ENCODE peak calls at places on chromosomes 1 and 21, in eight cellular contexts. X is OCI-LY7; R is psoas muscle; N is CD4-positive, alpha-beta T cell; T is GM13976; M is H9; J is prostate gland; B is body of pancreas. Z is an unnamed sample.

GRCh38 chr21:44199448-44199847 is 41.3 kb downstream of the ICOSLG start:
- DNase-seq in N (no peak), J (no peak), T (peak; percentile 5), R (no peak), X (peak; percentile 37), B (no peak), M (peak; percentile 68), Z (no peak)

GRCh38 chr1:85224734-85225623 is 24.2 kb upstream of the SYDE2 start:
- DNase-seq in M (peak; percentile 82), B (peak; percentile 92), J (peak; percentile 67), T (no peak), R (no peak), N (no peak), X (no peak), Z (no peak)

GRCh38 chr1:153070243-153070642 is 1.2 kb downstream of the SPRR2B start:
- DNase-seq in J (no peak), B (no peak), N (no peak), R (no peak), X (no peak), M (no peak), T (no peak), Z (no peak)

GRCh38 chr1:156645058-156645457 is 3.1 kb downstream of the BCAN start:
- DNase-seq in M (no peak), J (no peak), B (no peak), R (no peak), X (no peak), T (no peak), N (no peak), Z (no peak)

GRCh38 chr21:42456457-42456856 is 39.6 kb downstream of the RSPH1 start:
- DNase-seq in J (no peak), M (no peak), T (no peak), N (peak; percentile 32), X (no peak), R (no peak), B (no peak), Z (no peak)

GRCh38 chr1:212413902-212414327 is 771 bp downstream of the PACC1 start:
- DNase-seq in T (peak; percentile 57), B (no peak), R (no peak), M (peak; percentile 30), N (no peak), J (no peak), X (no peak), Z (no peak)

GRCh38 chr1:12285496-12286143 is 55.8 kb downstream of the VPS13D start:
- DNase-seq in M (no peak), X (no peak), N (no peak), B (no peak), T (no peak), R (no peak), J (no peak), Z (no peak)

GRCh38 chr1:111762332-111762731 is 6.6 kb downstream of the DDX20 start:
- DNase-seq in R (no peak), J (no peak), X (no peak), M (no peak), N (no peak), T (no peak), B (no peak), Z (no peak)

GRCh38 chr1:153932071-153932592 is 9.4 kb upstream of the GATAD2B start:
- DNase-seq in M (no peak), X (no peak), B (no peak), R (no peak), J (no peak), N (no peak), T (no peak), Z (no peak)

GRCh38 chr1:110258734-110259133 is 48.6 kb downstream of the KCNC4 start:
- DNase-seq in M (no peak), T (no peak), J (no peak), N (no peak), B (no peak), X (no peak), R (no peak), Z (no peak)

GRCh38 chr1:6234502-6235295 is 1.1 kb downstream of the ICMT start:
- DNase-seq in X (peak; percentile 32), N (no peak), J (no peak), R (peak; percentile 49), M (no peak), T (no peak), B (no peak), Z (no peak)

GRCh38 chr1:212791676-212792395 is at the start of the genes NSL1 and TATDN3:
- DNase-seq in X (peak; percentile 94), T (peak; percentile 85), R (peak; percentile 94), N (peak; percentile 93), J (peak; percentile 78), M (peak; percentile 93), B (peak; percentile 89), Z (peak; percentile 53)

GRCh38 chr21:46323227-46323709 is 402 bp downstream of the C21orf58 start:
- DNase-seq in R (no peak), X (peak; percentile 58), B (peak; percentile 8), N (peak; percentile 3), T (no peak), M (no peak), J (no peak), Z (no peak)

GRCh38 chr1:14602131-14602530 is 3.6 kb downstream of the KAZN start:
- DNase-seq in R (peak; percentile 61), N (no peak), J (no peak), T (no peak), M (no peak), X (no peak), B (peak; percentile 53), Z (no peak)

GRCh38 chr1:170521818-170522217 is 10.1 kb upstream of the GORAB start:
- DNase-seq in B (no peak), R (no peak), M (no peak), T (no peak), X (no peak), J (no peak), N (no peak), Z (no peak)

GRCh38 chr1:233281711-233282581 is 13.6 kb downstream of the PCNX2 start:
- DNase-seq in J (no peak), X (peak; percentile 16), T (peak; percentile 33), N (peak; percentile 11), B (peak; percentile 8), M (no peak), R (no peak), Z (no peak)

GRCh38 chr1:61424382-61424781 is 300.6 kb downstream of the TM2D1 start:
- DNase-seq in N (no peak), T (no peak), R (no peak), J (no peak), B (no peak), M (no peak), X (no peak), Z (no peak)

GRCh38 chr1:27057801-27058647 is 45.4 kb upstream of the TENT5B start:
- DNase-seq in M (peak; percentile 77), X (no peak), T (no peak), N (no peak), B (no peak), J (no peak), R (no peak), Z (no peak)

GRCh38 chr1:153962088-153963029 is 978 bp downstream of the SLC39A1 start:
- DNase-seq in M (no peak), B (peak; percentile 68), R (peak; percentile 78), J (peak; percentile 59), X (no peak), T (no peak), N (no peak), Z (no peak)

GRCh38 chr1:7366286-7366954 is 404.7 kb upstream of the VAMP3 start:
- DNase-seq in X (no peak), B (no peak), J (no peak), T (no peak), M (no peak), R (no peak), N (no peak), Z (no peak)

GRCh38 chr1:7365706-7366105 is 405.4 kb upstream of the VAMP3 start:
- DNase-seq in J (no peak), X (no peak), N (no peak), M (no peak), R (no peak), T (no peak), B (no peak), Z (no peak)

GRCh38 chr1:7363481-7363880 is 407.6 kb upstream of the VAMP3 start:
- DNase-seq in J (no peak), X (no peak), B (no peak), M (no peak), T (no peak), N (no peak), R (no peak), Z (no peak)

GRCh38 chr1:7369866-7370265 is 401.2 kb upstream of the VAMP3 start:
- DNase-seq in R (no peak), J (no peak), M (no peak), T (no peak), B (no peak), X (no peak), N (no peak), Z (no peak)

DNA sequence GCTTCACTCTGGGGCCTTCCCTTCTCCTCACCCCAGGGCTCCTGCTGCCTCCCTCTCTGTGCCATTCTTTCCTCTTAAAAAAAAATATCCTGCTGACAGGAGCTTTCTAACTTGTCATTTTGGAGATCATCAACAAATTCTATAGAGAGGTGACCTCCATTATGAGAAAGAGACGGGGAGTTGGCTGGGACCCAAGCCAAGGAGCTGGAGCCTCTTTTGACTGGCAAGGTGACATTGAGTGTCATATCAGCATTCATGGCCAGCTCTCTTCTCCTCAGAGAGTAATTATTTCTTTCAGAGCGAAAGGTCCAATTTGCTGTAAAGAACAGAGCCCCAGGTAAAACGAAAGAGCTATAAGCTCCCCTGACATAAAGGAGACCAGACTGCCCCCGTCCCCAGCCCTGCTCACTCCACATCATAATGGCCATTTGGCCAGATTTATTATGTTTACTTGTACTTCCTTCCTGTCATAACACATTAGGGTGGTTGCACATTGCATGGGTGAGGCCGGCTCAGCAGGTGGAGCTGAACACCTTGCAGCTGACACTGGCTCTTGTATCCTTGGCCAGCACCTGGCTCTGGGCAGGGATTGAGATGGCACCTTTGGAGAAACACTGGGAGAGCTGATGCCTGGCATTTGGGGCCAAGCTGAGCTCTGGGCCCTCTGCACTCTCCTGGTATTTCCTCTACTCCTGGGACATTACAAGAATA is 404.0 kb upstream of the VAMP3 start:
- DNase-seq in X (no peak), R (no peak), J (peak; percentile 24), B (no peak), T (no peak), N (no peak), M (no peak), Z (no peak)
- TF ChIP-seq CTCF in X (no peak), R (no peak), J (no peak), B (no peak), T (no peak), N (no peak), M (no peak), Z (no peak)

GRCh38 chr1:41038110-41038509 is 16.6 kb upstream of the SLFNL1 start:
- DNase-seq in R (no peak), M (no peak), N (no peak), T (no peak), X (no peak), J (no peak), B (no peak), Z (no peak)
- TF ChIP-seq CTCF in R (no peak), M (peak; percentile 37), N (no peak), T (no peak), X (no peak), J (no peak), B (no peak), Z (no peak)

GRCh38 chr1:62833529-62833928 is 49.6 kb downstream of the ATG4C start:
- DNase-seq in B (no peak), R (no peak), M (no peak), N (no peak), J (no peak), X (no peak), T (no peak), Z (no peak)
- TF ChIP-seq CTCF in B (no peak), R (no peak), M (no peak), N (no peak), J (no peak), X (no peak), T (no peak), Z (no peak)

GRCh38 chr1:19405195-19405760 is 80.1 kb downstream of the CAPZB start:
- DNase-seq in M (no peak), T (no peak), J (no peak), R (no peak), B (no peak), N (no peak), X (no peak), Z (no peak)
- TF ChIP-seq CTCF in M (peak; percentile 51), T (no peak), J (no peak), R (peak; percentile 12), B (no peak), N (no peak), X (no peak), Z (peak; percentile 26)

Z was measured in D721Med.